ENCODE peak calls at places on chromosome 12, in seven cellular contexts. W is left ventricle myocardium inferior; P is SW480; N is NCI-H187; S is Ammon's horn; M is stimulated activated CD4-positive, alpha-beta T cell treated with anti-CD3 and anti-CD28 coated beads, Interleukin-2, amount 100 ng/mL, for 24 hours; G is CD4-positive, CD25-positive, alpha-beta regulatory T cell. D is an unnamed sample.

GRCh38 chr12:120534703-120535655 is 823 bp downstream of the RNF10 start:
- DNase-seq in S (no peak), P (peak), N (no peak), M (peak), G (peak), W (peak), D (no peak)

GRCh38 chr12:34257093-34257492 is 234.8 kb downstream of the ALG10 start:
- DNase-seq in P (no peak), W (no peak), M (no peak), N (no peak), S (no peak), G (no peak), D (no peak)

GRCh38 chr12:132158677-132159554 is 14.7 kb downstream of the NOC4L start:
- DNase-seq in W (peak), M (no peak), G (no peak), P (peak), N (no peak), S (no peak), D (no peak)

GRCh38 chr12:31362759-31363415 is 36.9 kb upstream of the SINHCAF start:
- DNase-seq in S (peak), W (no peak), P (peak), N (no peak), M (peak), G (peak), D (peak)

GRCh38 chr12:121116318-121117225 is 16.1 kb upstream of the P2RX7 start:
- DNase-seq in G (no peak), S (no peak), P (no peak), N (no peak), W (no peak), M (no peak), D (no peak)

GRCh38 chr12:122227341-122227740 is 1.5 kb upstream of the DIABLO start:
- DNase-seq in P (peak), W (no peak), S (no peak), N (peak), M (peak), G (peak), D (no peak)

GRCh38 chr12:77537648-77538047 is 293.0 kb upstream of the NAV3 start:
- DNase-seq in M (no peak), N (no peak), S (no peak), G (no peak), P (no peak), W (no peak), D (no peak)

GRCh38 chr12:85016423-85016822 is 19.7 kb downstream of the TSPAN19 start:
- DNase-seq in P (peak), G (no peak), M (no peak), N (no peak), S (peak), W (no peak), D (no peak)

GRCh38 chr12:4781212-4781611 is 61.0 kb downstream of the GALNT8 start:
- DNase-seq in N (no peak), W (no peak), G (no peak), S (no peak), M (no peak), P (peak), D (no peak)

GRCh38 chr12:121577443-121578180 is 3.2 kb downstream of the KDM2B start:
- DNase-seq in P (no peak), W (no peak), M (no peak), S (no peak), N (peak), G (no peak), D (peak)

GRCh38 chr12:100295764-100296555 is 29.0 kb downstream of the SCYL2 start:
- DNase-seq in P (no peak), M (no peak), G (no peak), N (no peak), S (no peak), W (no peak), D (peak)

GRCh38 chr12:84124211-84124610 is 788.4 kb downstream of the SLC6A15 start:
- DNase-seq in W (no peak), S (no peak), M (no peak), N (no peak), P (no peak), G (no peak), D (no peak)

GRCh38 chr12:42810006-42810405 is 220.5 kb upstream of the PRICKLE1 start:
- DNase-seq in W (no peak), N (no peak), P (no peak), S (no peak), M (no peak), G (no peak), D (peak)

GRCh38 chr12:130711751-130712150 is 4.3 kb downstream of the RIMBP2 start:
- DNase-seq in G (peak), N (peak), M (no peak), P (peak), W (no peak), S (no peak), D (no peak)

GRCh38 chr12:121668750-121669524 is 517 bp downstream of the MORN3 start:
- DNase-seq in S (no peak), P (no peak), N (no peak), G (peak), M (peak), W (no peak), D (peak)

GRCh38 chr12:88720785-88721650 is 140.7 kb upstream of the KITLG start:
- DNase-seq in W (no peak), S (no peak), P (no peak), M (no peak), N (no peak), G (no peak), D (no peak)

GRCh38 chr12:93567174-93567573 is 5.3 kb upstream of the SOCS2 start:
- DNase-seq in M (no peak), G (no peak), S (no peak), W (no peak), P (no peak), N (no peak), D (no peak)

GRCh38 chr12:52151859-52152783 is 39.7 kb downstream of the KRT80 start:
- DNase-seq in P (peak), W (peak), S (no peak), N (no peak), M (peak), G (peak), D (no peak)

GRCh38 chr12:94184995-94185711 is 36.8 kb downstream of the PLXNC1 start:
- DNase-seq in P (no peak), S (no peak), G (no peak), W (no peak), M (no peak), N (no peak), D (no peak)

GRCh38 chr12:50282581-50283229 is 615 bp downstream of the LIMA1 start:
- DNase-seq in P (peak), G (no peak), N (no peak), W (no peak), M (no peak), S (peak), D (peak)

GRCh38 chr12:119528241-119528640 is 65.3 kb upstream of the TMEM233 start:
- DNase-seq in G (no peak), M (no peak), S (no peak), P (peak), N (no peak), W (no peak), D (no peak)

GRCh38 chr12:75632452-75632851 is 121.0 kb upstream of the KRR1 start:
- DNase-seq in N (peak), S (no peak), W (no peak), G (no peak), M (no peak), P (no peak), D (no peak)

GRCh38 chr12:2578191-2578590 is 216.6 kb upstream of the FKBP4 start:
- DNase-seq in S (no peak), N (no peak), W (no peak), P (no peak), G (no peak), M (no peak), D (no peak)